ENCODE peak calls at places on chromosomes 7 and 10, in five cellular contexts. G is GM10248, V is IMR-90, E is cardiac fibroblast, X is pancreas. M is an unnamed sample.

GRCh38 chr10:88927291-88927690 is 25.3 kb downstream of the ACTA2 start:
- DNase-seq in G (no peak), X (no peak), V (no peak), E (no peak), M (no peak)

GRCh38 chr7:108282427-108282996 is 152.4 kb upstream of the LAMB4 start:
- DNase-seq in X (no peak), V (no peak), G (no peak), E (no peak), M (no peak)

GRCh38 chr10:30063098-30063497 is 3.7 kb upstream of the JCAD start:
- DNase-seq in E (peak), G (no peak), V (peak), X (no peak), M (peak)

GRCh38 chr10:6275022-6275997 is 72.6 kb downstream of the PFKFB3 start:
- DNase-seq in G (peak), V (peak), X (peak), E (peak), M (peak)

GRCh38 chr7:100456561-100456957 is 7.5 kb downstream of the SPACDR start:
- DNase-seq in X (no peak), G (no peak), V (no peak), E (no peak), M (no peak)

GRCh38 chr10:13971586-13972475 is 358.9 kb downstream of the FRMD4A start:
- DNase-seq in X (no peak), G (no peak), V (peak), E (peak), M (peak)

GRCh38 chr7:106736508-106737201 is 75.7 kb upstream of the CCDC71L start:
- DNase-seq in V (peak), X (peak), E (peak), G (peak), M (peak)

GRCh38 chr10:132281915-132282666 is 25.7 kb downstream of the STK32C start:
- DNase-seq in E (no peak), V (no peak), G (no peak), X (no peak), M (no peak)

GRCh38 chr10:11425288-11425595 is 186.2 kb downstream of the USP6NL start:
- DNase-seq in E (no peak), V (no peak), X (no peak), G (no peak), M (peak)

GRCh38 chr10:3971713-3972112 is 186.7 kb upstream of the KLF6 start:
- DNase-seq in X (no peak), G (no peak), V (no peak), E (no peak), M (no peak)

GRCh38 chr7:37181550-37181932 is 267.1 kb downstream of the ELMO1 start:
- DNase-seq in E (no peak), V (no peak), X (no peak), G (no peak), M (no peak)

GRCh38 chr7:29019896-29020295 is 61.8 kb upstream of the TRIL start:
- DNase-seq in E (no peak), X (no peak), V (no peak), G (no peak), M (no peak)

GRCh38 chr7:30160329-30160728 is 25.5 kb downstream of the MTURN start:
- DNase-seq in G (no peak), X (no peak), V (no peak), E (no peak), M (no peak)

GRCh38 chr10:31083765-31084184 is 52.1 kb upstream of the ZNF438 start:
- DNase-seq in V (peak), G (peak), X (no peak), E (peak), M (peak)

GRCh38 chr10:114956466-114956865 is 18.5 kb downstream of the TRUB1 start:
- DNase-seq in E (no peak), X (no peak), V (no peak), G (peak), M (no peak)

GRCh38 chr10:5094265-5095205 is at the start of gene AKR1C3:
- DNase-seq in V (peak), G (no peak), X (no peak), E (peak), M (peak)

GRCh38 chr10:58326967-58327381 is 7.8 kb upstream of the UBE2D1 start:
- DNase-seq in X (no peak), V (peak), G (no peak), E (peak), M (peak)

GRCh38 chr7:48090095-48090805 is 1.2 kb downstream of the UPP1 start:
- DNase-seq in E (peak), V (peak), G (no peak), X (no peak), M (peak)

GRCh38 chr10:99809931-99810615 is 27.6 kb downstream of the ABCC2 start:
- DNase-seq in X (no peak), G (no peak), V (peak), E (peak), M (peak)

GRCh38 chr7:116812905-116813304 is 49.5 kb upstream of the CAPZA2 start:
- DNase-seq in X (no peak), E (no peak), G (no peak), V (no peak), M (no peak)

GRCh38 chr7:25580156-25580555 is 351.9 kb upstream of the NPVF start:
- DNase-seq in E (no peak), X (no peak), G (no peak), V (no peak), M (no peak)

GRCh38 chr7:151786241-151786640 is 90.7 kb downstream of the PRKAG2 start:
- DNase-seq in E (no peak), G (no peak), V (no peak), X (no peak), M (no peak)

GRCh38 chr7:16471933-16472332 is 6.4 kb upstream of the SOSTDC1 start:
- DNase-seq in G (no peak), V (no peak), E (no peak), X (no peak), M (no peak)

GRCh38 chr10:124383496-124383895 is 35.2 kb downstream of the OAT start:
- DNase-seq in E (no peak), G (no peak), V (no peak), X (no peak), M (no peak)

GRCh38 chr10:88254091-88254490 is 329.0 kb downstream of the RNLS start:
- DNase-seq in X (no peak), G (no peak), E (peak), V (peak), M (peak)

GRCh38 chr10:18455086-18455884 is 196.1 kb downstream of the NSUN6 start:
- DNase-seq in V (peak), E (no peak), G (no peak), X (no peak), M (no peak)

GRCh38 chr10:74921744-74922143 is 95.3 kb downstream of the KAT6B start:
- DNase-seq in X (no peak), V (peak), G (no peak), E (no peak), M (peak)

GRCh38 chr10:13492493-13493180 is 36.2 kb downstream of the BEND7 start:
- DNase-seq in V (no peak), E (no peak), X (no peak), G (no peak), M (peak)

GRCh38 chr7:74501298-74501697 is 47.6 kb downstream of the GTF2IRD1 start:
- DNase-seq in V (no peak), X (peak), G (no peak), E (no peak), M (no peak)

GRCh38 chr10:7408494-7409044 is 2.3 kb downstream of the SFMBT2 start:
- DNase-seq in V (peak), X (peak), G (peak), E (peak), M (no peak)

GRCh38 chr7:30396379-30396778 is 82.2 kb downstream of the NOD1 start:
- DNase-seq in G (no peak), V (no peak), X (no peak), E (peak), M (peak)

GRCh38 chr10:101492814-101493213 is 95.2 kb downstream of the POLL start:
- DNase-seq in E (no peak), X (no peak), G (no peak), V (no peak), M (no peak)

GRCh38 chr10:101494650-101495049 is 93.4 kb downstream of the POLL start:
- DNase-seq in G (no peak), V (no peak), X (no peak), E (no peak), M (no peak)

GRCh38 chr10:101493782-101494281 is 94.2 kb downstream of the POLL start:
- DNase-seq in E (no peak), X (no peak), V (no peak), G (no peak), M (no peak)

GRCh38 chr10:101493249-101493648 is 94.8 kb downstream of the POLL start:
- DNase-seq in V (no peak), G (no peak), E (no peak), X (no peak), M (no peak)

GRCh38 chr10:101495324-101495925 is 92.6 kb downstream of the POLL start:
- DNase-seq in X (no peak), G (no peak), V (peak), E (peak), M (peak)
- TF ChIP-seq CTCF in X (no peak), G (peak), V (peak), E (no peak), M (peak)

DNA sequence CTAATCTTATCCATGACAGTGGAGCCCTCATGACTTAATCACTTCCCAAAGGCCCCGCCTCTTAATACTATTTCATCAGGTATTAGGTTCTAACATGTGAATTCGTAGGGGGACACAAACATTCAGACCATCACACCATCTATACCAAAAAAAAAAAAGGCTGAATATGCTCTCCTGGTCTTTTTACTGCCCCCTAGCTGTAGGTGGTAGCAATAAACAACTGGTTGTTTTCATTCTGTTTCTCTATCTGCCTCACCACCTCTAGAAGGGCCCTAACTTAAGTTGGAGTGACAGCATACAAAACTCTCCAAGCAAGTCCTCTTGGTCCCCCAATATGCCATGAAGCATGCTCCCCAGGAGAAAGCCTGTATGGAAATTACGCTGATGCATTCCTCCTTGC is 94.1 kb downstream of the GRM8 start:
- DNase-seq in E (no peak), X (no peak), G (peak), V (no peak), M (no peak)
- TF ChIP-seq CTCF in E (no peak), X (no peak), G (peak), V (no peak), M (no peak)

GRCh38 chr10:128499486-128499885 is 373.3 kb upstream of the MKI67 start:
- DNase-seq in X (no peak), E (no peak), V (no peak), G (no peak), M (no peak)

GRCh38 chr10:128497660-128498377 is 371.6 kb upstream of the MKI67 start:
- DNase-seq in E (no peak), G (no peak), X (no peak), V (no peak), M (no peak)

GRCh38 chr10:128498746-128499145 is 372.5 kb upstream of the MKI67 start:
- DNase-seq in X (no peak), G (no peak), E (no peak), V (no peak), M (no peak)

GRCh38 chr10:128499956-128500355 is 373.7 kb upstream of the MKI67 start:
- DNase-seq in X (no peak), E (no peak), V (no peak), G (no peak), M (no peak)

DNA sequence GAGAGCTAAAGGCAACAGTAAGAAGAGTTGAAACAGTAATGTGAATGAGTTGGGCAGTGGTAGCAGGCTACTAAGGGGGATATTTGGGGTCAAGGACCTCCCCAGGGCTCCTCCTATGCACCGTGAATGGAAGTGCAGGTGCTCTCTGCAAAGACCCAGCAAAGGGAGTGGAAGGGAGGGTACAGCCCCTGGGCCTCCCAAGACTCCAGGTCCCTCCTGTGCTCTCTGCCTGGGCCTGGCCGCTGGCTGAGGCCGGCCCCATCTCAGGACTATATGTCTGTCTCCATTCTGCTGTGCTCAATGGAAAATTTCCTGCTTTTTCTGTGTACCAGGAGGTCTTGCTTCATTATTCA is 372.1 kb upstream of the MKI67 start:
- DNase-seq in G (no peak), E (no peak), X (no peak), V (no peak), M (no peak)
- TF ChIP-seq CTCF in G (no peak), E (no peak), X (no peak), V (no peak), M (no peak)

DNA sequence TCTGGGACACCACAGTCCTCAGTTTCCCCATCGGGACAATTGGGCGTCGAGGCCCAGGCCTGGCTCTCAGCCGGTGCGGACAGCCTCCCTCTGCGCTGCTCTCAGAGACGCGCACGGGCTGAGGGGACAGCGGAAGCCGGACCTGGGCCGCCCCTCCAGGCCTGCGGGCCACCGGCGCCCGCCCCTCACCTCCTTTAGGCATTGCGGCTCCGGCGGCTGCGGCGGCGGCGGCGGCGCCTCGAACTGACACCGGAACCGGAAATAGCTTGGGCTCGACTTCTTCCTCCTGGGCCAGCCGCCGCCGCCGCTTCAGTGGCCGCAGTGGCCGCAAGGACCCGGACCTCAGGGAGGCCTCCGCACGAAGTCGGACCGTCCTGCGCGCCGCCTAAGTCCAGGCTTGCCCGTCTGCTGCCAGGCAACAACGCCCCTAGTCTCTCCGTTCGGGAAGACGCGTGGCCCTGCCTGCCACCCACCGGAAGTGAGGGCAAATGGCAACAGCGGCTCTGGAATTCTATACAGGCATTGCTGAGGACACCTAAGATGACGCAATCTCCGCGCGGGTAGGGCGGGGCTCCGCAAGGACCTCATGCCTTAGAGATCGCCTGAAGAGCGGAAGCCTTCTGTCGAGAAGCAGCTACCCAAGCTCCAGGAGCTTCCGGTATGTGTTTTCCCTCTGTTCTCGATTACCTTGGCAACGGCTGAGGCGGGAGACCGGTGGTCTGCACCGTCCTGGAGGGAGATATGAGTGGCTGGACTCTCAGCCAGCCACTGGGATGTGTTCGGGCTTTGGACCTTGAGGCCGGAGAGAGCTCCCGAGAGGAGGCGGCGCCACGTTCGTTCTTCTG is at the start of the genes BUD31 and PDAP1:
- DNase-seq in V (peak), G (peak), X (peak), E (peak), M (peak)
- TF ChIP-seq CTCF in V (no peak), G (no peak), X (no peak), E (no peak), M (no peak)

DNA sequence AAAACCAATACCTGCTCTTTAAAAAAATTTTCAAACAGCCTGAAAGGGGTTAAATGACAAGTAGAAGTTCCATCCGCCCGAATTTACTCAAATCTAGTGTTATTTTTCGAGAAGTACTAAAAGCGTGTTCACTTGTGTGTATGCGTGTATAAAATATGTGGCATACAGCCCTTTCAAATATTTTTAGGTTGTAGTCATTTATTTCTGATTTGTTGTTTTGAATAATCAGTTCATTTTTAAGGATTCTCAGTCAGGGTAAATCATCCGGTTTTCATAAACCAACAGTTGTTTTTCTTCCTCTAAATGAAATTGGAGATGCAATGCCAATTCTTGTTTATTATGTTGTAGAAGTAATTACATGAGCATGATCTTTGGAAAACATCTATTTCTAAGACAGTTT is 6.9 kb upstream of the SUN1 start:
- DNase-seq in X (no peak), G (no peak), E (peak), V (peak), M (peak)
- TF ChIP-seq CTCF in X (no peak), G (no peak), E (no peak), V (no peak), M (no peak)

GRCh38 chr10:116707981-116708380 is 34.4 kb downstream of the HSPA12A start:
- DNase-seq in G (no peak), E (no peak), V (no peak), X (no peak), M (no peak)

GRCh38 chr10:116706281-116706680 is 36.1 kb downstream of the HSPA12A start:
- DNase-seq in X (no peak), E (no peak), V (no peak), G (no peak), M (no peak)

GRCh38 chr10:116708386-116708785 is 34.0 kb downstream of the HSPA12A start:
- DNase-seq in V (peak), G (no peak), X (no peak), E (peak), M (peak)

GRCh38 chr10:116704926-116705325 is 37.4 kb downstream of the HSPA12A start:
- DNase-seq in G (no peak), E (no peak), X (peak), V (no peak), M (no peak)

GRCh38 chr10:116705498-116705897 is 36.9 kb downstream of the HSPA12A start:
- DNase-seq in G (no peak), V (no peak), E (no peak), X (no peak), M (no peak)
- TF ChIP-seq CTCF in G (no peak), V (no peak), E (no peak), X (no peak), M (no peak)

M was measured in choroid plexus epithelial cell.